ENCODE peak calls at places on chromosomes 12 and 14, in eight cellular contexts. One of them, this sample, is unnamed.

GRCh38 chr12:55908726-55909512 is 18.8 kb downstream of the PYM1 start:
- DNase-seq in Right ventricle myocardium superior: no peak
- DNase-seq in left colon: no peak
- DNase-seq in left cardiac atrium: no peak
- DNase-seq in HFFc6: no peak
- DNase-seq in naive thymus-derived CD4-positive, alpha-beta T cell: no peak
- DNase-seq in CD8-positive, alpha-beta T cell: no peak
- DNase-seq in MM.1S: no peak
- DNase-seq in this sample: no peak

GRCh38 chr12:50100561-50100960 is 3.2 kb upstream of the GPD1 start:
- DNase-seq in Right ventricle myocardium superior: no peak
- DNase-seq in left colon: no peak
- DNase-seq in left cardiac atrium: no peak
- DNase-seq in HFFc6: no peak
- DNase-seq in naive thymus-derived CD4-positive, alpha-beta T cell: no peak
- DNase-seq in CD8-positive, alpha-beta T cell: no peak
- DNase-seq in MM.1S: no peak
- DNase-seq in this sample: no peak

GRCh38 chr14:80862983-80863382 is 78.6 kb downstream of the CEP128 start:
- DNase-seq in Right ventricle myocardium superior: no peak
- DNase-seq in left colon: no peak
- DNase-seq in left cardiac atrium: no peak
- DNase-seq in HFFc6: no peak
- DNase-seq in naive thymus-derived CD4-positive, alpha-beta T cell: no peak
- DNase-seq in CD8-positive, alpha-beta T cell: no peak
- DNase-seq in MM.1S: no peak
- DNase-seq in this sample: no peak

GRCh38 chr14:94441531-94442205 is 10.9 kb downstream of the SERPINA11 start:
- DNase-seq in Right ventricle myocardium superior: no peak
- DNase-seq in left colon: no peak
- DNase-seq in left cardiac atrium: no peak
- DNase-seq in HFFc6: no peak
- DNase-seq in naive thymus-derived CD4-positive, alpha-beta T cell: no peak
- DNase-seq in CD8-positive, alpha-beta T cell: no peak
- DNase-seq in MM.1S: no peak
- DNase-seq in this sample: no peak

GRCh38 chr12:67354966-67355365 is 85.8 kb downstream of the CAND1 start:
- DNase-seq in Right ventricle myocardium superior: no peak
- DNase-seq in left colon: no peak
- DNase-seq in left cardiac atrium: no peak
- DNase-seq in HFFc6: peak
- DNase-seq in naive thymus-derived CD4-positive, alpha-beta T cell: no peak
- DNase-seq in CD8-positive, alpha-beta T cell: no peak
- DNase-seq in MM.1S: no peak
- DNase-seq in this sample: no peak

GRCh38 chr14:53793790-53794560 is 162.7 kb downstream of the BMP4 start:
- DNase-seq in Right ventricle myocardium superior: peak
- DNase-seq in left colon: peak
- DNase-seq in left cardiac atrium: no peak
- DNase-seq in HFFc6: no peak
- DNase-seq in naive thymus-derived CD4-positive, alpha-beta T cell: no peak
- DNase-seq in CD8-positive, alpha-beta T cell: no peak
- DNase-seq in MM.1S: no peak
- DNase-seq in this sample: no peak

GRCh38 chr14:95267306-95267705 is 52.4 kb downstream of the CLMN start:
- DNase-seq in Right ventricle myocardium superior: no peak
- DNase-seq in left colon: no peak
- DNase-seq in left cardiac atrium: no peak
- DNase-seq in HFFc6: no peak
- DNase-seq in naive thymus-derived CD4-positive, alpha-beta T cell: no peak
- DNase-seq in CD8-positive, alpha-beta T cell: no peak
- DNase-seq in MM.1S: no peak
- DNase-seq in this sample: no peak

GRCh38 chr14:90091393-90091792 is 29.6 kb downstream of the KCNK13 start:
- DNase-seq in Right ventricle myocardium superior: no peak
- DNase-seq in left colon: no peak
- DNase-seq in left cardiac atrium: no peak
- DNase-seq in HFFc6: peak
- DNase-seq in naive thymus-derived CD4-positive, alpha-beta T cell: no peak
- DNase-seq in CD8-positive, alpha-beta T cell: no peak
- DNase-seq in MM.1S: no peak
- DNase-seq in this sample: no peak

GRCh38 chr14:55892906-55893305 is 225.3 kb upstream of the PELI2 start:
- DNase-seq in Right ventricle myocardium superior: no peak
- DNase-seq in left colon: no peak
- DNase-seq in left cardiac atrium: no peak
- DNase-seq in HFFc6: no peak
- DNase-seq in naive thymus-derived CD4-positive, alpha-beta T cell: no peak
- DNase-seq in CD8-positive, alpha-beta T cell: no peak
- DNase-seq in MM.1S: no peak
- DNase-seq in this sample: no peak

GRCh38 chr12:132711169-132711843 is 664 bp downstream of the PGAM5 start:
- DNase-seq in Right ventricle myocardium superior: no peak
- DNase-seq in left colon: peak
- DNase-seq in left cardiac atrium: no peak
- DNase-seq in HFFc6: no peak
- DNase-seq in naive thymus-derived CD4-positive, alpha-beta T cell: no peak
- DNase-seq in CD8-positive, alpha-beta T cell: no peak
- DNase-seq in MM.1S: no peak
- DNase-seq in this sample: no peak

GRCh38 chr12:68237523-68238070 is 12.0 kb upstream of the IL26 start:
- DNase-seq in Right ventricle myocardium superior: no peak
- DNase-seq in left colon: no peak
- DNase-seq in left cardiac atrium: no peak
- DNase-seq in HFFc6: peak
- DNase-seq in naive thymus-derived CD4-positive, alpha-beta T cell: no peak
- DNase-seq in CD8-positive, alpha-beta T cell: no peak
- DNase-seq in MM.1S: no peak
- DNase-seq in this sample: no peak

GRCh38 chr14:59507752-59508103 is 23.4 kb downstream of the JKAMP start:
- DNase-seq in Right ventricle myocardium superior: no peak
- DNase-seq in left colon: no peak
- DNase-seq in left cardiac atrium: no peak
- DNase-seq in HFFc6: no peak
- DNase-seq in naive thymus-derived CD4-positive, alpha-beta T cell: no peak
- DNase-seq in CD8-positive, alpha-beta T cell: no peak
- DNase-seq in MM.1S: no peak
- DNase-seq in this sample: no peak

GRCh38 chr14:50882932-50883826 is 11.3 kb downstream of the ABHD12B start:
- DNase-seq in Right ventricle myocardium superior: no peak
- DNase-seq in left colon: peak
- DNase-seq in left cardiac atrium: no peak
- DNase-seq in HFFc6: no peak
- DNase-seq in naive thymus-derived CD4-positive, alpha-beta T cell: no peak
- DNase-seq in CD8-positive, alpha-beta T cell: no peak
- DNase-seq in MM.1S: no peak
- DNase-seq in this sample: no peak

GRCh38 chr12:102948941-102949352 is 8.5 kb upstream of the ASCL1 start:
- DNase-seq in Right ventricle myocardium superior: peak
- DNase-seq in left colon: peak
- DNase-seq in left cardiac atrium: no peak
- DNase-seq in HFFc6: no peak
- DNase-seq in naive thymus-derived CD4-positive, alpha-beta T cell: no peak
- DNase-seq in CD8-positive, alpha-beta T cell: peak
- DNase-seq in MM.1S: peak
- DNase-seq in this sample: no peak

GRCh38 chr12:40033260-40033649 is 72.6 kb downstream of the SLC2A13 start:
- DNase-seq in Right ventricle myocardium superior: no peak
- DNase-seq in left colon: peak
- DNase-seq in left cardiac atrium: no peak
- DNase-seq in HFFc6: no peak
- DNase-seq in naive thymus-derived CD4-positive, alpha-beta T cell: no peak
- DNase-seq in CD8-positive, alpha-beta T cell: no peak
- DNase-seq in MM.1S: peak
- DNase-seq in this sample: no peak

GRCh38 chr14:68685419-68686211 is 107.3 kb downstream of the ZFP36L1 start:
- DNase-seq in Right ventricle myocardium superior: no peak
- DNase-seq in left colon: peak
- DNase-seq in left cardiac atrium: no peak
- DNase-seq in HFFc6: peak
- DNase-seq in naive thymus-derived CD4-positive, alpha-beta T cell: peak
- DNase-seq in CD8-positive, alpha-beta T cell: peak
- DNase-seq in MM.1S: peak
- DNase-seq in this sample: no peak

This sample was measured in coronary artery.